ENCODE peak calls at places on chromosomes 13 and 19, in four cellular contexts. S is A549, I is tibial nerve, T is gastrocnemius medialis. J is an unnamed sample.

GRCh38 chr19:18975864-18976263 is 34.8 kb upstream of the HOMER3 start:
- DNase-seq in I (no peak), S (no peak), T (no peak), J (no peak)

GRCh38 chr19:18465214-18465963 is 27.5 kb upstream of the ISYNA1 start:
- DNase-seq in S (no peak), T (peak), I (no peak), J (no peak)

GRCh38 chr19:30063184-30064020 is 121.4 kb downstream of the URI1 start:
- DNase-seq in T (no peak), S (no peak), I (no peak), J (no peak)

GRCh38 chr13:104357174-104357573 is 1291.0 kb upstream of the SLC10A2 start:
- DNase-seq in I (no peak), T (no peak), S (no peak), J (no peak)

GRCh38 chr13:41802684-41803554 is 158.0 kb downstream of the VWA8 start:
- DNase-seq in S (no peak), T (no peak), I (no peak), J (no peak)

GRCh38 chr19:33748231-33748630 is 48.4 kb upstream of the KCTD15 start:
- DNase-seq in T (no peak), S (no peak), I (no peak), J (no peak)

GRCh38 chr19:6090634-6091033 is 19.7 kb downstream of the RFX2 start:
- DNase-seq in S (no peak), T (no peak), I (no peak), J (no peak)

GRCh38 chr19:1608414-1609391 is 3.4 kb upstream of the UQCR11 start:
- DNase-seq in T (no peak), I (no peak), S (no peak), J (no peak)

GRCh38 chr13:72805663-72806341 is 23.9 kb downstream of the PIBF1 start:
- DNase-seq in S (no peak), I (no peak), T (no peak), J (no peak)

GRCh38 chr13:34926513-34926912 is 15.6 kb upstream of the NBEA start:
- DNase-seq in T (no peak), I (no peak), S (peak), J (no peak)

GRCh38 chr19:55113570-55114039 is 3.8 kb downstream of the PPP1R12C start:
- DNase-seq in S (peak), T (peak), I (peak), J (peak)
- TF ChIP-seq POLR2A in S (no peak), T (no peak), I (no peak), J (no peak)

GRCh38 chr13:30422056-30422914 is at the start of gene UBE2L5:
- DNase-seq in T (peak), I (peak), S (peak), J (peak)
- TF ChIP-seq POLR2A in T (peak), I (no peak), S (peak), J (peak)

GRCh38 chr13:24348797-24349515 is 39.6 kb downstream of the C1QTNF9 start:
- DNase-seq in T (no peak), I (no peak), S (peak), J (peak)
- TF ChIP-seq POLR2A in T (no peak), I (no peak), S (no peak), J (no peak)

GRCh38 chr19:38482496-38482895 is 49.0 kb downstream of the RYR1 start:
- DNase-seq in S (no peak), T (no peak), I (no peak), J (no peak)
- TF ChIP-seq POLR2A in S (no peak), T (no peak), I (no peak), J (no peak)

GRCh38 chr19:44857837-44858236 is 11.7 kb downstream of the NECTIN2 start:
- DNase-seq in T (no peak), I (no peak), S (no peak), J (no peak)

GRCh38 chr19:44855606-44856005 is 9.5 kb downstream of the NECTIN2 start:
- DNase-seq in I (no peak), S (no peak), T (no peak), J (no peak)

GRCh38 chr19:44851427-44851826 is 5.3 kb downstream of the NECTIN2 start:
- DNase-seq in I (no peak), S (no peak), T (no peak), J (no peak)

GRCh38 chr19:44850641-44851109 is 4.6 kb downstream of the NECTIN2 start:
- DNase-seq in T (no peak), I (no peak), S (no peak), J (no peak)

GRCh38 chr19:44856438-44857083 is 10.5 kb downstream of the NECTIN2 start:
- DNase-seq in T (no peak), I (no peak), S (no peak), J (no peak)
- TF ChIP-seq POLR2A in T (no peak), I (no peak), S (no peak), J (no peak)

DNA sequence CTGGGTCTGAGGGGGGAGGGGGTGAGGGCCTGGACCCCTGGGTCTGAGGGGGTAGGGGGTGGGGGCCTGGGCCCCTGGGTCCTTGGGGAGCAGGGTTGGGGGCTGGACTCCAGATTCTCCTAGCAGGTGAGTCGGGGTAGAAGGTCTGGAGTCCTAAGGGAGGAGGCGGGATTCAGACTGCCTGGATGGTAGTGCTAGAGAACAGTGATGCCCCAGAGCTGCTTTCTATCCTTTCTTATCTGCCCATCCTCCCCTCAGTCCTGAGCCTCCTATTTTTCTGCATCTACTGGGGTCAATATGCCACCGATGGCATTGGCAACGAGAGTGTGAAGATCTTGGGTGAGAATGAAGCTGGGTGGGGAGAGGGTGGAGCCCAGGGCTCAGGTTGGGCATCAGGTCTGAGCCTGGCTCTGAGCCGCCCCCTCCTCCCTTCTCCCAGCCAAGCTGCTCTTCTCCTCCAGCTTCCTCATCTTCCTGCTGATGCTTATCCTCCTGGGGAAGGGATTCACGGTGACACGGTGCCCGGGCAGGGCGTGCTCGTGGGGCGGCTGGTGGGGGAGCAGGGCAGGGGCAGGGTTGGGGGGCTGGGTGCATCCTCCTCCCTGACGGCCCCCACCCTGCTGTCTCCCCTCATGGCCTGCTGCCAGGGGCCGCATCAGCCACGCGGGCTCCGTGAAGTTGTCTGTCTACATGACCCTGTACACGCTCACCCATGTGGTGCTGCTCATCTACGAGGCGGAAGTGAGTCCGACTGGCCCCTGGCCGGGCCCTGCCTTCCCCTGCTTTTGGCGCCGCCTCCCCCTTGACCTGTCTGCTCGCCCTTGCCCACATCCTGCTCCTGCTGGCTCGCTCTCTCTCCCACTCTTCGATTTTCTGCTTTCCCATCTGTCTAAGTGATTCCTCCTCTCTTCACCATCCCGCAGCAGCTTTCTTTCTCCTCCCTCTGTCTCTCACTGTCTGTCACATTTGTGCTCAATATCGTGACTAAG is 3.4 kb downstream of the TMEM145 start:
- DNase-seq in T (no peak), I (no peak), S (peak), J (no peak)
- TF ChIP-seq POLR2A in T (no peak), I (no peak), S (no peak), J (no peak)

GRCh38 chr19:4284176-4284958 is 5.3 kb downstream of the SHD start:
- DNase-seq in I (no peak), S (peak), T (no peak), J (no peak)
- TF ChIP-seq POLR2A in I (no peak), S (no peak), T (no peak), J (no peak)

GRCh38 chr19:39405261-39405912 is 1.3 kb upstream of the ZFP36 start:
- DNase-seq in I (no peak), S (peak), T (no peak), J (no peak)

GRCh38 chr19:39401549-39402416 is 4.9 kb upstream of the ZFP36 start:
- DNase-seq in I (no peak), T (peak), S (peak), J (peak)

GRCh38 chr19:39405930-39406655 is 554 bp upstream of the ZFP36 start:
- DNase-seq in I (no peak), T (no peak), S (no peak), J (peak)

GRCh38 chr19:39402417-39403297 is 4.0 kb upstream of the ZFP36 start:
- DNase-seq in I (peak), S (peak), T (peak), J (peak)

DNA sequence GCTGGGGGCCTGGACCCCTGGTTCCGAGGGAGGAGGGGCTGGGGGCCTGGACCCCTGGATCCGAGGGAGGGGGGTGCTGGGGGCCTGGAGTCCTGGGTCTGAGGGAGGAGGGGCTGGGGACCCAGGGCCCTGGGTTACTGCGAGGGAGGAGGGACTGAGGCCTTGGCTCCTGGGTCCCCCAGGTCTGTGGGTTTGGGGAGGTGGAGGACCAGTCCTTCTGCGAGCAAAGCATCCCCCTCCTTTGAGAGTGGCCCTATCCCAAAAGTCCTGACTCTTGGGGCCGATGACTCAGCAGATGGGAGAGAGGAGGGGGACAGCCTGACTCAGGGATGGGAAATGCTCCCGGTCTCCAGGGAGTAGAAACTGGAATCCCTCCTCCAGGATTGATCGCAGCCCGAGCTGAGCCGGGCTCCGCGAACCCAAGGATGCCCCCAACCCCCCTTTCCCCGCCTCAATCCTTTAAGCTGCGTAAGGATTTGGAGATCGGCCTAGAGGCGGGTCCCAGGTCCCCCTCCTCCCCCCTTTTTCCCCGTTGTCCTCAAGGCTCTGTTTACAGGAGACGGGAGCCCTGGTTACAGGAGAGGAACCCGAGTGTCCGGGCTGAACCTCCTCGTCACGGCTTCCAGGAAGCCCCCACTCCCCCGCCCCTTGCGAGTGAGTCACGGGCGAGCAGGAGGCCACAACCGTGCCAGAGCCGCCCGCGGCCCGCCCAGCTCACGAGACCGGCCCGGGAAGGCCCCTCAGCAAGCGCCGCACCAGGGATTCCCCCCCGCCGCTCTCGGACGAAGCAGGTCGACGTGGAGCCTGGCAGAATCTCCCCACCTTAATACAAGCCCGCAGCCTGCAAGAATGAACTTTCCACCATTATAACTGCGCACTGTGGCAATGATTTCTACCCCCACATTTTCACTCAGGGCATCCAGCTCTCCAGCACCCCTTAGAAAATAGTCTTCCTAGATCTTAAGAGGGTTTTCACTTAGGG is 3.0 kb upstream of the ZFP36 start:
- DNase-seq in I (peak), T (peak), S (peak), J (peak)
- TF ChIP-seq POLR2A in I (peak), T (peak), S (no peak), J (peak)

DNA sequence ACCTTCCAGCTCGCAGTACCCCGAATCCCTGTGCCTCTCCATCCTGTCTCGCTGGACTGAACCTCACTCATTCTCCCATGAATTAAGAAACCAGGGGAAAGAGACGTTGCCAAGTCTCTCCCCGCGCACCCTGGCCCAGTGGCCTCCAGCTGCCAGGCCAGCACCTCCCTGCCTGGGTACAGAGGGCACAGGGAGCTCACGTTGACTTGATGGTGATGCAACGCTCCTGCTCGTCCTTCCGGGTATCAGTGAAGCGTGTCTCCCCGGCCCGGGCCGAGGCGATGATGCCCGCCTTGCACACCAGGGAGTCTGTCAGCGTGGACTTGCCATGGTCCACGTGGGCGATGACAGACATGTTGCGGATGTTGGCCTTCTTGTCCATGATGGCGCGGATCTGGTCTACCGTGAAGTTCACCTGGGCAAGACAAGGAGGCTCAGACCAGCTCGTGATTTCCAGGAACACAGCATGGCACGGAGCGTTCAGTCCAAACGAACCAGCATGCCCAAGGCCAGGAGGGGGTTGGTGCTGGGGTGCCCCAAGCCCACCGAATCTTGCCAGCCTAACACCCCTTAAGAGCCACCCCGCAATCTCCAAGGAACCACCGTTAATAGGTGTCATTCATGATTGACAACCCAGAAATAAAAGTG is 1.2 kb downstream of the EEF2 start:
- DNase-seq in I (no peak), T (peak), S (peak), J (peak)
- TF ChIP-seq POLR2A in I (no peak), T (no peak), S (no peak), J (no peak)

GRCh38 chr19:45874620-45874966 is 10.5 kb downstream of the FOXA3 start:
- DNase-seq in T (no peak), S (no peak), I (no peak), J (no peak)
- TF ChIP-seq POLR2A in T (no peak), S (no peak), I (no peak), J (no peak)

J was measured in prostate gland.